ENCODE peak calls at places on chromosomes 16 and 17, in four cellular contexts. M is A549, J is WTC11, P is HepG2. K is an unnamed sample.
A peak's percentile ranks its signal among the peaks of the same experiment; 100 is the strongest.

GRCh38 chr17:41326173-41327145 is 10.9 kb upstream of the KRTAP17-1 start:
- DNase-seq in J (no peak), M (no peak), P (no peak), K (no peak)

GRCh38 chr16:66382171-66382965 is 15.9 kb downstream of the CDH5 start:
- DNase-seq in J (peak; percentile 16), P (no peak), M (peak; percentile 47), K (no peak)

GRCh38 chr16:90046122-90046970 is 27.1 kb upstream of the DBNDD1 start:
- DNase-seq in J (peak; percentile 87), P (no peak), M (no peak), K (peak; percentile 83)

GRCh38 chr17:36942031-36942599 is 4.8 kb downstream of the LHX1 start:
- DNase-seq in J (peak; percentile 50), P (no peak), M (no peak), K (no peak)

GRCh38 chr16:80631581-80631980 is 90.8 kb downstream of the DYNLRB2 start:
- DNase-seq in P (no peak), M (no peak), J (no peak), K (no peak)

GRCh38 chr17:72618018-72618509 is 474.4 kb downstream of the SLC39A11 start:
- DNase-seq in J (no peak), M (no peak), P (peak; percentile 92), K (peak; percentile 7)

GRCh38 chr17:76458580-76459490 is 5.9 kb upstream of the UBE2O start:
- DNase-seq in P (peak; percentile 71), J (peak; percentile 87), M (peak; percentile 91), K (peak; percentile 83)

GRCh38 chr16:11896776-11897175 is 19.0 kb downstream of the GSPT1 start:
- DNase-seq in P (no peak), J (no peak), M (no peak), K (no peak)

GRCh38 chr16:88811600-88811849 is 203 bp downstream of the APRT start:
- DNase-seq in J (no peak), M (no peak), P (no peak), K (no peak)

GRCh38 chr16:87490091-87490798 is 2.6 kb downstream of the ZCCHC14 start:
- DNase-seq in P (no peak), M (no peak), J (no peak), K (no peak)

GRCh38 chr16:27232875-27233605 is 29.7 kb downstream of the KDM8 start:
- DNase-seq in M (no peak), P (no peak), J (no peak), K (no peak)

GRCh38 chr16:4385066-4385788 is 13.6 kb downstream of the VASN start:
- DNase-seq in J (no peak), M (no peak), P (no peak), K (no peak)

GRCh38 chr17:76191891-76192290 is 48.4 kb downstream of the RNF157 start:
- DNase-seq in J (no peak), P (no peak), M (no peak), K (no peak)

GRCh38 chr17:40075216-40076100 is 12.7 kb downstream of the THRA start:
- DNase-seq in P (peak; percentile 71), J (peak; percentile 87), M (no peak), K (peak; percentile 86)

GRCh38 chr17:40350410-40351184 is 13.9 kb downstream of the GJD3 start:
- DNase-seq in P (no peak), M (no peak), J (no peak), K (peak; percentile 47)

GRCh38 chr16:48505705-48506104 is 104.3 kb downstream of the N4BP1 start:
- DNase-seq in J (no peak), P (no peak), M (no peak), K (no peak)

GRCh38 chr17:38322156-38322779 is 21.5 kb downstream of the GPR179 start:
- DNase-seq in M (peak; percentile 88), J (peak; percentile 83), P (peak; percentile 48), K (peak; percentile 75)

GRCh38 chr16:54957403-54957802 is 26.7 kb downstream of the IRX5 start:
- DNase-seq in J (peak; percentile 61), P (peak; percentile 20), M (peak; percentile 38), K (peak; percentile 76)

GRCh38 chr17:78272181-78272913 is 40.9 kb downstream of the TMEM235 start:
- DNase-seq in P (no peak), M (no peak), J (peak; percentile 67), K (peak; percentile 78)

GRCh38 chr16:76035689-76036088 is 241.5 kb upstream of the CNTNAP4 start:
- DNase-seq in M (no peak), J (no peak), P (no peak), K (no peak)

GRCh38 chr17:35766903-35767510 is 6.3 kb downstream of the C17orf50 start:
- DNase-seq in J (no peak), M (peak; percentile 85), P (no peak), K (peak; percentile 33)

GRCh38 chr17:57915980-57916757 is 39.0 kb downstream of the CUEDC1 start:
- DNase-seq in P (no peak), M (no peak), J (peak; percentile 55), K (no peak)

GRCh38 chr16:64724339-64724738 is 397.5 kb downstream of the CDH11 start:
- DNase-seq in J (no peak), M (no peak), P (no peak), K (no peak)

GRCh38 chr17:80071116-80071980 is 30.0 kb upstream of the GAA start:
- DNase-seq in M (no peak), P (peak; percentile 43), J (no peak), K (no peak)

GRCh38 chr17:2179615-2180295 is 123.8 kb downstream of the SMG6 start:
- DNase-seq in M (no peak), P (no peak), J (no peak), K (no peak)

GRCh38 chr17:61583242-61583641 is 7.8 kb downstream of the NACA2 start:
- DNase-seq in J (no peak), M (peak; percentile 73), P (peak; percentile 74), K (peak; percentile 42)

GRCh38 chr17:47311420-47311819 is 12.3 kb upstream of the EFCAB13 start:
- DNase-seq in M (no peak), P (no peak), J (no peak), K (no peak)
- TF ChIP-seq NR3C1 in M (no peak), P (no peak), J (no peak), K (no peak)

DNA sequence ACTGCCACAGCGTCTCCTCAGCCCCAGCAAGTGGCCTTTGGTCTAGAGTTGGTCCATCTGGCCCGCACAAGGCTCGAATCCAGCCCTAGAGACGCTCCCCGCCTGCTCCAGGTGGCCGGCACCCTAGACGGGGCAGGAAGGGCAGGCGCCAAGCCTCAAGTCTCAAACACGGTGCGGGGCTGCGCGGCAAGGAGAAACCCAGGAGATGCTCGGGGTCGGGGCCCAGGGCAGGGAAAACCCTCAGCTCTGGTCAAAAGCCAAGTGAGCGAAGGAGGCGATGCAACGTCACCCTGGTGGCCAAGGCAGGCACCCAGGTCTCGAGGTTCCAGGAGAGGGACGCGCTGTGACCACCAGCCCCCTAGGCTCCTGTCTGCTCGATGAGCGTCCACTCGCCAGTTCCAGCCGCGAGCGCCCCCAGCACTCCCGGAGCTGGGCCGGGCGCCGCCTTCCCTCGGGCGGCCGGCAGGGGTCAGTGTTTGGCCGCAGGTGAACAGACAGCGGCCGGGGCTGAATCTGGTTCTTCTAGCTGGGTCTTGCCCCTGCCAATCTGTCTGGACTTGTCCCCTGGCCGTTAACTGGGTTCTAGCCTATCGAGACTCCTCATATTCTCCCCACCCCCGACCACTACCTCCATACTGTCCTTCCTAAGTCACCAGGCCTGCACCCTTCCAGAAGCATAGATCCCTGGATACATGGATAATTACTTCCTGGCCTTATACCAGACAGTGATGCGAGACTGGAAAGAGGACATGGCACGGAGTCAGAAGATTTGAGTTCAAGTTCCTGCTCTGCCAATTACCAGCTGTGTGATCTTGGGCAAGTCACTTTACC is 44.0 kb downstream of the PRAC1 start:
- DNase-seq in P (peak; percentile 48), J (peak; percentile 89), M (peak; percentile 86), K (peak; percentile 87)
- TF ChIP-seq NR3C1 in P (no peak), J (no peak), M (no peak), K (no peak)

GRCh38 chr17:50422738-50423137 is 3.3 kb upstream of the ACSF2 start:
- DNase-seq in P (peak; percentile 89), J (no peak), M (no peak), K (no peak)

GRCh38 chr17:50424246-50425000 is 1.6 kb upstream of the ACSF2 start:
- DNase-seq in M (no peak), J (no peak), P (no peak), K (no peak)

GRCh38 chr17:50421308-50422031 is 4.5 kb upstream of the ACSF2 start:
- DNase-seq in P (no peak), J (no peak), M (no peak), K (no peak)

GRCh38 chr17:50423553-50424159 is 2.4 kb upstream of the ACSF2 start:
- DNase-seq in J (no peak), P (peak; percentile 92), M (no peak), K (peak; percentile 37)

GRCh38 chr17:50420419-50421112 is 5.5 kb upstream of the ACSF2 start:
- DNase-seq in J (no peak), M (no peak), P (peak; percentile 43), K (no peak)
- TF ChIP-seq NR3C1 in J (no peak), M (no peak), P (no peak), K (no peak)

DNA sequence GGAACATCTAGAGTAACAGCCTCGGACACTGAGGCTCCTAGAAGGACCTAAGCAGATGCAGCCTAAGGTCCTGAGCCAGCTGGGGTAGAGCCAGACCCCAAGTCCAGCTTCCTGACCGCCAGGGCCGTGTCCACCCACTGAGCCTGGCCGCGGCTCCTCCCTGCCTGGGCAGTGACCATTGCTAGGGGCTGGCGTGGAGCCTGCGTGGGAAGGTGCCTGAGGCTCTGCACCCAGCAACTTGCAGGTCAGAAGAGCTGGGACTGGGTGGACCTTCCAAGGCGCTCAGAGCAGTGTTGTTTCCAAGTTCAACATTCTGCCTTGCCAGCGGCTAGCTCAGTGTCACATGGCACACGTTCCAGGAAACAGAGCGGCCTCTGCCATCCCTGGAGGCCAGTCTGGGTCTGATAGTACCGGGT is 209.6 kb upstream of the CIBAR2 start:
- DNase-seq in J (no peak), M (no peak), P (no peak), K (peak; percentile 68)
- TF ChIP-seq NR3C1 in J (no peak), M (no peak), P (no peak), K (no peak)

K was measured in K562.